ENCODE peak calls at places on chromosome 10, in four cellular contexts. J is HepG2, I is IMR-90, A is K562. W is an unnamed sample.

GRCh38 chr10:74799840-74800239 is 26.6 kb upstream of the KAT6B start:
- DNase-seq in J (peak; percentile 17), I (peak; percentile 94), A (no peak), W (peak; percentile 44)

GRCh38 chr10:76973515-76974289 is 663.9 kb downstream of the KCNMA1 start:
- DNase-seq in J (no peak), I (peak; percentile 59), A (no peak), W (no peak)

GRCh38 chr10:93542358-93542791 is 24.1 kb upstream of the FFAR4 start:
- DNase-seq in J (no peak), I (peak; percentile 9), A (no peak), W (no peak)

GRCh38 chr10:74227697-74228424 is 76.8 kb downstream of the ADK start:
- DNase-seq in J (no peak), I (peak; percentile 62), A (no peak), W (no peak)

GRCh38 chr10:25174461-25175230 is at the start of gene GPR158:
- DNase-seq in J (peak; percentile 55), I (peak; percentile 85), A (peak; percentile 84), W (peak; percentile 92)

GRCh38 chr10:49651039-49651835 is 28.2 kb upstream of the C10orf53 start:
- DNase-seq in J (no peak), I (no peak), A (no peak), W (no peak)

GRCh38 chr10:71468363-71469094 is 71.8 kb downstream of the CDH23 start:
- DNase-seq in J (no peak), I (no peak), A (no peak), W (no peak)

GRCh38 chr10:11223081-11223480 is 205.4 kb downstream of the CELF2 start:
- DNase-seq in J (no peak), I (no peak), A (no peak), W (no peak)

GRCh38 chr10:79196470-79197461 is 128.0 kb downstream of the ZMIZ1 start:
- DNase-seq in J (peak; percentile 55), I (peak; percentile 47), A (peak; percentile 91), W (peak; percentile 73)

GRCh38 chr10:86079088-86079487 is 287.5 kb downstream of the GRID1 start:
- DNase-seq in J (no peak), I (no peak), A (peak; percentile 68), W (no peak)

GRCh38 chr10:5501976-5502902 is 2.9 kb upstream of the CALML5 start:
- DNase-seq in J (no peak), I (peak; percentile 6), A (no peak), W (no peak)

GRCh38 chr10:4344544-4344994 is 481.4 kb upstream of the AKR1E2 start:
- DNase-seq in J (no peak), I (peak; percentile 100), A (no peak), W (peak; percentile 92)

GRCh38 chr10:60093317-60093716 is 187.0 kb upstream of the CCDC6 start:
- DNase-seq in J (no peak), I (no peak), A (no peak), W (no peak)

GRCh38 chr10:33298893-33299292 is 35.6 kb downstream of the NRP1 start:
- DNase-seq in J (no peak), I (no peak), A (no peak), W (no peak)

GRCh38 chr10:133123746-133124356 is 36.1 kb downstream of the ADGRA1 start:
- DNase-seq in J (no peak), I (no peak), A (no peak), W (no peak)

GRCh38 chr10:107336061-107336460 is 171.6 kb upstream of the SORCS1 start:
- DNase-seq in J (no peak), I (no peak), A (no peak), W (no peak)

GRCh38 chr10:73253226-73253557 is 748 bp upstream of the MRPS16 start:
- DNase-seq in J (peak; percentile 30), I (no peak), A (no peak), W (peak; percentile 42)

GRCh38 chr10:588246-589165 is 101.0 kb downstream of the DIP2C start:
- DNase-seq in J (no peak), I (peak; percentile 69), A (no peak), W (no peak)

GRCh38 chr10:34933676-34934075 is 118.6 kb upstream of the PARD3 start:
- DNase-seq in J (no peak), I (no peak), A (no peak), W (no peak)

GRCh38 chr10:89431977-89432376 is 17.6 kb downstream of the IFIT5 start:
- DNase-seq in J (peak; percentile 10), I (peak; percentile 66), A (no peak), W (no peak)

GRCh38 chr10:7563368-7563767 is 103.4 kb downstream of the ITIH5 start:
- DNase-seq in J (no peak), I (no peak), A (no peak), W (no peak)

GRCh38 chr10:110931769-110932381 is 12.5 kb downstream of the SHOC2 start:
- DNase-seq in J (no peak), I (no peak), A (no peak), W (no peak)

GRCh38 chr10:118802126-118802793 is 47.5 kb upstream of the CACUL1 start:
- DNase-seq in J (no peak), I (no peak), A (no peak), W (no peak)

GRCh38 chr10:78829570-78829969 is 239.2 kb upstream of the ZMIZ1 start:
- DNase-seq in J (no peak), I (peak; percentile 66), A (no peak), W (no peak)

GRCh38 chr10:86041116-86041515 is 325.5 kb downstream of the GRID1 start:
- DNase-seq in J (no peak), I (no peak), A (no peak), W (no peak)

GRCh38 chr10:107163904-107164861 is at the start of gene SORCS1:
- DNase-seq in J (no peak), I (no peak), A (no peak), W (no peak)

GRCh38 chr10:85665661-85666060 is 700.9 kb downstream of the GRID1 start:
- DNase-seq in J (no peak), I (no peak), A (no peak), W (no peak)

GRCh38 chr10:133361227-133361626 is 3.4 kb upstream of the FUOM start:
- DNase-seq in J (no peak), I (no peak), A (no peak), W (no peak)

DNA sequence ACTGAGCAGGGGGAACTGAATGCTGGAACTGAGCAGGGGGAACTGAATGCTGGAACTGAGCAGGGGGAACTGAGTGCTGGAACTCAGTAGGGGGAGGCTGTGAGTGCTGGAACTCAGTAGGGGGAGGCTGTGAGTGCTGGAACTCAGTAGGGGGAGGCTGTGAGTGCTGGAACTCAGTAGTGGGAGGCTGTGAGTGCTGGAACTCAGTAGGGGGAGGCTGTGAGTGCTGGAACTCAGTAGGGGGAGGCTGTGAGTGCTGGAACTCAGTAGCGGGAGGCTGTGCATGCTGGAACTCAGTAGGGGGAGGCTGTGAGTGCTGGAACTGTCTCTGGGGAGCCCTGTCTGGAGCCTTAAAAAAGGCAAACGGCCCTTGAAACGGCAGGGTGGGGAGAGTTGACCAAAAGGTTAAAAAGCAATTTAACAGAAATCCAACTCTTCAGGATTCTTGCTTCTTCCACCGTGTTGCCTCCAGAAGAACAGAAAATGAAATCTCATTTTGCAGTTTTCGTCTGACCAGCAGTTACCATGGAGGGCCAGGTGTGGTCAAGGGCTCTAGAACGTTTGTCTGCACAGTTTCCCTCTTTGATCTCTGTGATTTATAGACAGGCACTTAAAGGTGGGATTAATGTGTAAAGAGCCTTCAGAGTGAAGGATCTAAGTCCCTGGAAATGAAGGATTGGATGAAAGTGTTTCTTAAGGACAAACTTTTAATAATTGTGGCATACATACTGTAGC is 19.1 kb downstream of the DOCK1 start:
- DNase-seq in J (no peak), I (no peak), A (no peak), W (no peak)
- H3K4me2 ChIP-seq in J (no peak overlapping the region), I (no peak overlapping the region), A (no peak overlapping the region), W (no peak overlapping the region)

GRCh38 chr10:114491933-114492332 is 87.6 kb upstream of the AFAP1L2 start:
- DNase-seq in J (no peak), I (no peak), A (no peak), W (no peak)
- TF ChIP-seq MAZ in J (no peak), I (no peak), A (no peak), W (no peak)

GRCh38 chr10:112962343-112962742 is 12.3 kb downstream of the TCF7L2 start:
- DNase-seq in J (no peak), I (no peak), A (no peak), W (no peak)

GRCh38 chr10:112967200-112967599 is 17.2 kb downstream of the TCF7L2 start:
- DNase-seq in J (no peak), I (peak; percentile 95), A (no peak), W (no peak)

GRCh38 chr10:112963835-112964234 is 13.8 kb downstream of the TCF7L2 start:
- DNase-seq in J (no peak), I (peak; percentile 40), A (peak; percentile 9), W (no peak)

GRCh38 chr10:112966191-112966855 is 16.3 kb downstream of the TCF7L2 start:
- DNase-seq in J (no peak), I (no peak), A (no peak), W (no peak)

DNA sequence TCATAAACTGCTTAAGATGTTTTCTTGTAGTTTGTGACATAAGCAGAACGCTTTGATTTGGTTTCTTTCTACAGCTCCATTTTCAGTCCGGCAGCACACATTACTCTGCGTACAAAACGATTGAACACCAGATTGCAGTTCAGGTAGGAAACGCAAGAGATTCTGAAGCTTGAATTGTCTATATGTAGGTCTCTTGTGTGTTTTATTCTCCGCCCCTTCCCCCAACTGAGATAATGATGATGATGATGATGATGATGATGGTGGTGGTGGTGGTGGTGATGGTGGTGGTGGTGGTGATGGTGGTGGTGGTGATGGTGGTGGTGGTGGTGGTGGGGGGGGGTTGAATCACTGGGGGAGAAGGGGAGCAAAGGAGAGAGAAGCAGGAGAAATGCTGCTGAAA is 14.4 kb downstream of the TCF7L2 start:
- DNase-seq in J (no peak), I (no peak), A (no peak), W (no peak)
- H3K4me2 ChIP-seq in J (no peak overlapping the region), I (no peak overlapping the region), A (no peak overlapping the region), W (peak overlapping the region; percentile 67)

GRCh38 chr10:104351067-104351681 is 2.5 kb upstream of the CFAP58 start:
- DNase-seq in J (no peak), I (peak; percentile 75), A (no peak), W (no peak)
- TF ChIP-seq MAZ in J (no peak), I (no peak), A (no peak), W (no peak)

GRCh38 chr10:14560274-14560673 is 214.4 kb downstream of the FAM107B start:
- DNase-seq in J (no peak), I (peak; percentile 85), A (no peak), W (peak; percentile 78)
- H3K4me2 ChIP-seq in J (no peak overlapping the region), I (no peak overlapping the region), A (no peak overlapping the region), W (peak overlapping the region; percentile 10)

DNA sequence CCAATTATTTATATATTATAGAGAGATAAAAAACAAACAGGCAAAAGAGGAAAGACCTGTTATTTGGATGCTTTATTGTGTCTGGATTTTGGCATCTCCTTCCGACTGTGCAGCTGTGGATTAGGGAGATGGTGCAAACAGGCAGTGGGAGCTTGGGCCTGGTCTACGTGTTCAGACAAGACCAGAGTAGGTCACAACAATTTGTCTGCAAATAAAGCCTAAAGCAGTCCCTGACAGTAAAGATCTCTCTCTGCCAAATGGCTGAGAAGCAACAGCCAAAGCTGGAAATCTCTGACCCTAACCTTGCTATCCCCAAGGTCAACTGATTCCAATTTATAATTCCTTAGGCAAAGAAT is 82.0 kb downstream of the ABLIM1 start:
- DNase-seq in J (no peak), I (no peak), A (no peak), W (no peak)
- TF ChIP-seq MAZ in J (no peak), I (no peak), A (no peak), W (no peak)

W was measured in A549.